ENCODE peak calls at places on chromosomes 16 and 17, in nine cellular contexts. Y, M, T, F, J, Q, Z, W and X are unnamed samples.

GRCh38 chr17:37827905-37828304 is 83.0 kb upstream of the HNF1B start:
- DNase-seq in Q (no peak), F (no peak), Z (no peak), Y (no peak), T (no peak), W (no peak), M (no peak), J (no peak), X (no peak)

GRCh38 chr17:21016826-21017225 is 26.0 kb downstream of the USP22 start:
- DNase-seq in J (no peak), Q (no peak), T (no peak), M (no peak), Y (no peak), W (no peak), F (no peak), Z (no peak), X (no peak)

GRCh38 chr17:48841395-48841831 is 10.6 kb downstream of the CALCOCO2 start:
- DNase-seq in Q (peak; percentile 48), W (no peak), Z (no peak), F (peak; percentile 76), T (peak; percentile 10), J (no peak), M (no peak), Y (no peak), X (no peak)

GRCh38 chr16:23670137-23670776 is 8.4 kb upstream of the PLK1 start:
- DNase-seq in T (no peak), J (no peak), W (no peak), F (no peak), Z (no peak), Y (no peak), M (no peak), Q (no peak), X (no peak)

GRCh38 chr17:40564195-40564882 is 933 bp downstream of the CCR7 start:
- DNase-seq in J (no peak), Q (peak; percentile 66), F (no peak), M (no peak), Z (no peak), W (no peak), Y (no peak), T (no peak), X (no peak)

GRCh38 chr17:15463363-15463762 is 4.1 kb downstream of the CDRT4 start:
- DNase-seq in Z (no peak), M (peak; percentile 73), J (no peak), F (no peak), W (no peak), T (no peak), Y (no peak), Q (no peak), X (no peak)

GRCh38 chr17:81912441-81913309 is 1.5 kb upstream of the PCYT2 start:
- DNase-seq in T (no peak), Y (no peak), Q (no peak), W (no peak), J (no peak), Z (no peak), M (no peak), F (peak; percentile 56), X (no peak)

GRCh38 chr16:88993006-88993787 is 16.2 kb upstream of the CBFA2T3 start:
- DNase-seq in M (no peak), Y (no peak), T (no peak), F (no peak), J (no peak), W (no peak), Q (no peak), Z (no peak), X (peak; percentile 82)

GRCh38 chr16:4260360-4260759 is 12.5 kb downstream of the TFAP4 start:
- DNase-seq in Y (peak; percentile 29), J (no peak), T (no peak), M (no peak), W (no peak), Z (peak; percentile 91), F (peak; percentile 96), Q (no peak), X (no peak)

GRCh38 chr16:19916064-19916463 is 31.4 kb upstream of the GPRC5B start:
- DNase-seq in Y (no peak), J (no peak), W (no peak), F (no peak), Z (no peak), T (no peak), M (no peak), Q (no peak), X (no peak)